ENCODE peak calls at places on chromosome 3, in seven cellular contexts. One of them, this sample, is unnamed.

GRCh38 chr3:170062068-170062467 is 24.3 kb downstream of the GPR160 start:
- DNase-seq in nephron progenitor cell: no peak
- DNase-seq in stimulated activated CD8-positive, alpha-beta memory T cell treated with anti-CD3 and anti-CD28 coated beads, Interleukin-2, amount 100 ng/mL, for 1 hour: no peak
- DNase-seq in right atrium auricular region: no peak
- DNase-seq in T-helper 1 cell: no peak
- DNase-seq in activated naive CD8-positive, alpha-beta T cell treated with anti-CD3 and anti-CD28 coated beads for 36 hours: no peak
- DNase-seq in activated effector memory CD4-positive, alpha-beta T cell treated with anti-CD3 and anti-CD28 coated beads, Interleukin-2, amount 50 U/mL, for 16 hours: no peak
- DNase-seq in this sample: no peak

GRCh38 chr3:185046623-185047022 is 106.2 kb downstream of the C3orf70 start:
- DNase-seq in nephron progenitor cell: no peak
- DNase-seq in stimulated activated CD8-positive, alpha-beta memory T cell treated with anti-CD3 and anti-CD28 coated beads, Interleukin-2, amount 100 ng/mL, for 1 hour: no peak
- DNase-seq in right atrium auricular region: no peak
- DNase-seq in T-helper 1 cell: no peak
- DNase-seq in activated naive CD8-positive, alpha-beta T cell treated with anti-CD3 and anti-CD28 coated beads for 36 hours: no peak
- DNase-seq in activated effector memory CD4-positive, alpha-beta T cell treated with anti-CD3 and anti-CD28 coated beads, Interleukin-2, amount 50 U/mL, for 16 hours: no peak
- DNase-seq in this sample: no peak

GRCh38 chr3:194554488-194555098 is 67.8 kb upstream of the ATP13A3 start:
- DNase-seq in nephron progenitor cell: no peak
- DNase-seq in stimulated activated CD8-positive, alpha-beta memory T cell treated with anti-CD3 and anti-CD28 coated beads, Interleukin-2, amount 100 ng/mL, for 1 hour: no peak
- DNase-seq in right atrium auricular region: no peak
- DNase-seq in T-helper 1 cell: no peak
- DNase-seq in activated naive CD8-positive, alpha-beta T cell treated with anti-CD3 and anti-CD28 coated beads for 36 hours: no peak
- DNase-seq in activated effector memory CD4-positive, alpha-beta T cell treated with anti-CD3 and anti-CD28 coated beads, Interleukin-2, amount 50 U/mL, for 16 hours: no peak
- DNase-seq in this sample: no peak

GRCh38 chr3:63400259-63400860 is 122.3 kb downstream of the SYNPR start:
- DNase-seq in nephron progenitor cell: no peak
- DNase-seq in stimulated activated CD8-positive, alpha-beta memory T cell treated with anti-CD3 and anti-CD28 coated beads, Interleukin-2, amount 100 ng/mL, for 1 hour: no peak
- DNase-seq in right atrium auricular region: no peak
- DNase-seq in T-helper 1 cell: no peak
- DNase-seq in activated naive CD8-positive, alpha-beta T cell treated with anti-CD3 and anti-CD28 coated beads for 36 hours: no peak
- DNase-seq in activated effector memory CD4-positive, alpha-beta T cell treated with anti-CD3 and anti-CD28 coated beads, Interleukin-2, amount 50 U/mL, for 16 hours: no peak
- DNase-seq in this sample: no peak

GRCh38 chr3:171301002-171301401 is 159.2 kb downstream of the TNIK start:
- DNase-seq in nephron progenitor cell: no peak
- DNase-seq in stimulated activated CD8-positive, alpha-beta memory T cell treated with anti-CD3 and anti-CD28 coated beads, Interleukin-2, amount 100 ng/mL, for 1 hour: no peak
- DNase-seq in right atrium auricular region: no peak
- DNase-seq in T-helper 1 cell: no peak
- DNase-seq in activated naive CD8-positive, alpha-beta T cell treated with anti-CD3 and anti-CD28 coated beads for 36 hours: no peak
- DNase-seq in activated effector memory CD4-positive, alpha-beta T cell treated with anti-CD3 and anti-CD28 coated beads, Interleukin-2, amount 50 U/mL, for 16 hours: no peak
- DNase-seq in this sample: no peak

GRCh38 chr3:127253491-127253890 is 34.4 kb downstream of the PRR20G start:
- DNase-seq in nephron progenitor cell: no peak
- DNase-seq in stimulated activated CD8-positive, alpha-beta memory T cell treated with anti-CD3 and anti-CD28 coated beads, Interleukin-2, amount 100 ng/mL, for 1 hour: no peak
- DNase-seq in right atrium auricular region: peak
- DNase-seq in T-helper 1 cell: no peak
- DNase-seq in activated naive CD8-positive, alpha-beta T cell treated with anti-CD3 and anti-CD28 coated beads for 36 hours: no peak
- DNase-seq in activated effector memory CD4-positive, alpha-beta T cell treated with anti-CD3 and anti-CD28 coated beads, Interleukin-2, amount 50 U/mL, for 16 hours: no peak
- DNase-seq in this sample: no peak

GRCh38 chr3:169948559-169949371 is 17.8 kb upstream of the SEC62 start:
- DNase-seq in nephron progenitor cell: no peak
- DNase-seq in stimulated activated CD8-positive, alpha-beta memory T cell treated with anti-CD3 and anti-CD28 coated beads, Interleukin-2, amount 100 ng/mL, for 1 hour: no peak
- DNase-seq in right atrium auricular region: no peak
- DNase-seq in T-helper 1 cell: no peak
- DNase-seq in activated naive CD8-positive, alpha-beta T cell treated with anti-CD3 and anti-CD28 coated beads for 36 hours: no peak
- DNase-seq in activated effector memory CD4-positive, alpha-beta T cell treated with anti-CD3 and anti-CD28 coated beads, Interleukin-2, amount 50 U/mL, for 16 hours: no peak
- DNase-seq in this sample: no peak

GRCh38 chr3:18946524-18946923 is 201.8 kb upstream of the KCNH8 start:
- DNase-seq in nephron progenitor cell: no peak
- DNase-seq in stimulated activated CD8-positive, alpha-beta memory T cell treated with anti-CD3 and anti-CD28 coated beads, Interleukin-2, amount 100 ng/mL, for 1 hour: no peak
- DNase-seq in right atrium auricular region: no peak
- DNase-seq in T-helper 1 cell: no peak
- DNase-seq in activated naive CD8-positive, alpha-beta T cell treated with anti-CD3 and anti-CD28 coated beads for 36 hours: no peak
- DNase-seq in activated effector memory CD4-positive, alpha-beta T cell treated with anti-CD3 and anti-CD28 coated beads, Interleukin-2, amount 50 U/mL, for 16 hours: no peak
- DNase-seq in this sample: no peak

GRCh38 chr3:125212509-125213372 is at the start of gene SLC12A8:
- DNase-seq in nephron progenitor cell: peak
- DNase-seq in stimulated activated CD8-positive, alpha-beta memory T cell treated with anti-CD3 and anti-CD28 coated beads, Interleukin-2, amount 100 ng/mL, for 1 hour: no peak
- DNase-seq in right atrium auricular region: no peak
- DNase-seq in T-helper 1 cell: no peak
- DNase-seq in activated naive CD8-positive, alpha-beta T cell treated with anti-CD3 and anti-CD28 coated beads for 36 hours: peak
- DNase-seq in activated effector memory CD4-positive, alpha-beta T cell treated with anti-CD3 and anti-CD28 coated beads, Interleukin-2, amount 50 U/mL, for 16 hours: peak
- DNase-seq in this sample: no peak